ENCODE peak calls at places on chromosome X, in ten cellular contexts. V is endothelial cell of umbilical vein, N is IMR-90, R is suprapubic skin, T is uterus, A is body of pancreas, X is heart left ventricle, W is A549, J is HCT116, K is transverse colon. O is an unnamed sample.

GRCh38 chrX:85065512-85066198 is 62.0 kb downstream of the APOOL start:
- DNase-seq in V (no peak), N (no peak), R (no peak), T (no peak), A (no peak), X (no peak), W (no peak), J (no peak), K (no peak), O (no peak)

GRCh38 chrX:23901065-23901464 is 6.7 kb downstream of the APOO start:
- DNase-seq in V (peak), N (peak), R (no peak), T (no peak), A (no peak), X (no peak), W (peak), J (peak), K (no peak), O (peak)

GRCh38 chrX:22987452-22987851 is 12.3 kb upstream of the DDX53 start:
- DNase-seq in V (no peak), N (peak), R (no peak), T (no peak), A (no peak), X (no peak), W (no peak), J (no peak), K (no peak), O (no peak)

GRCh38 chrX:39753296-39753996 is 344.3 kb downstream of the BCOR start:
- DNase-seq in V (peak), N (peak), R (no peak), T (no peak), A (peak), X (no peak), W (peak), J (no peak), K (no peak), O (peak)

GRCh38 chrX:9267415-9267814 is 197.4 kb upstream of the TBL1X start:
- DNase-seq in V (no peak), N (no peak), R (no peak), T (no peak), A (no peak), X (no peak), W (peak), J (no peak), K (no peak), O (no peak)

GRCh38 chrX:15942307-15942706 is 87.7 kb upstream of the AP1S2 start:
- DNase-seq in V (no peak), N (no peak), R (no peak), T (no peak), A (no peak), X (no peak), W (no peak), J (no peak), K (no peak), O (no peak)

GRCh38 chrX:149939271-149940014 is 1.2 kb upstream of the EOLA2 start:
- DNase-seq in V (peak), N (peak), R (peak), T (peak), A (peak), X (peak), W (peak), J (peak), K (peak), O (peak)

GRCh38 chrX:99469439-99469838 is 940.6 kb downstream of the PCDH19 start:
- DNase-seq in V (no peak), N (no peak), R (no peak), T (no peak), A (no peak), X (no peak), W (no peak), J (no peak), K (no peak), O (no peak)

GRCh38 chrX:108167211-108167872 is 75.8 kb downstream of the ATG4A start:
- DNase-seq in V (peak), N (peak), R (no peak), T (no peak), A (no peak), X (no peak), W (peak), J (peak), K (no peak), O (no peak)

GRCh38 chrX:110082156-110082555 is 79.2 kb downstream of the TMEM164 start:
- DNase-seq in V (peak), N (peak), R (no peak), T (no peak), A (no peak), X (no peak), W (peak), J (no peak), K (no peak), O (no peak)

GRCh38 chrX:110086916-110087484 is 84.1 kb downstream of the TMEM164 start:
- DNase-seq in V (peak), N (peak), R (no peak), T (no peak), A (no peak), X (no peak), W (peak), J (peak), K (no peak), O (peak)

GRCh38 chrX:110086162-110086915 is 83.4 kb downstream of the TMEM164 start:
- DNase-seq in V (peak), N (peak), R (no peak), T (no peak), A (no peak), X (no peak), W (peak), J (no peak), K (no peak), O (no peak)

GRCh38 chrX:110081740-110082139 is 78.8 kb downstream of the TMEM164 start:
- DNase-seq in V (peak), N (peak), R (no peak), T (no peak), A (peak), X (no peak), W (peak), J (no peak), K (no peak), O (no peak)

GRCh38 chrX:110081320-110081719 is 78.4 kb downstream of the TMEM164 start:
- DNase-seq in V (no peak), N (no peak), R (no peak), T (no peak), A (no peak), X (no peak), W (no peak), J (no peak), K (no peak), O (no peak)
- TF ChIP-seq POLR2A in V (no peak), N (no peak), R (no peak), T (no peak), A (no peak), X (no peak), W (no peak), J (no peak), K (no peak), O (no peak)

GRCh38 chrX:41333994-41334865 is at the start of gene DDX3X:
- DNase-seq in V (peak), N (peak), R (peak), T (peak), A (peak), X (peak), W (peak), J (peak), K (peak), O (peak)
- TF ChIP-seq POLR2A in V (peak), N (peak), R (peak), T (peak), A (peak), X (peak), W (peak), J (peak), K (peak), O (peak)

GRCh38 chrX:47316276-47317025 is 53.9 kb upstream of the ZNF157 start:
- DNase-seq in V (peak), N (no peak), R (no peak), T (no peak), A (peak), X (no peak), W (no peak), J (no peak), K (no peak), O (no peak)

GRCh38 chrX:47321978-47322377 is 48.4 kb upstream of the ZNF157 start:
- DNase-seq in V (no peak), N (no peak), R (no peak), T (no peak), A (no peak), X (no peak), W (no peak), J (no peak), K (no peak), O (no peak)

GRCh38 chrX:47321386-47321785 is 49.0 kb upstream of the ZNF157 start:
- DNase-seq in V (peak), N (peak), R (peak), T (peak), A (peak), X (no peak), W (peak), J (no peak), K (peak), O (no peak)
- TF ChIP-seq POLR2A in V (no peak), N (no peak), R (no peak), T (no peak), A (no peak), X (no peak), W (no peak), J (no peak), K (no peak), O (no peak)

DNA sequence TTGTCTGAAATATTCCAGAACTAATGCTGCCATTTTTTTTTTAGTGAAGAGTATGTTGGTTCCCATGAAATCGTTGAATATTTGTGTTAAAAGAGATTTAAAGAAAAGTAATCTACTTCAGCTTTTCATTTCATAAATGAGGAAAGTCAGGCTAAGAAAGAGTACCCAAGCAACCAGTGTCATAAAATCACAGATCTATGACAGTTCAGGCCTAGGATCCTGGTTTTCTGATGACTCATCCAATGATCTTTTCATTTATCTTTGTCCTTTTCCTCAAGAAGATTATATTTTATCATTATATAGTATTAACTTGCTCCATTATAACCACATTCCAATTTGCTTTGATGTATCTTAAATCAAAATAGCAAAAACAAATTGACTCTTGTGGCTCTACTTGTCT is 139.4 kb upstream of the HCCS start:
- DNase-seq in V (no peak), N (no peak), R (no peak), T (no peak), A (no peak), X (no peak), W (no peak), J (no peak), K (no peak), O (no peak)
- TF ChIP-seq POLR2A in V (no peak), N (no peak), R (no peak), T (no peak), A (no peak), X (no peak), W (no peak), J (no peak), K (no peak), O (no peak)

GRCh38 chrX:106952089-106952488 is 31.9 kb downstream of the CLDN2 start:
- DNase-seq in V (no peak), N (no peak), R (no peak), T (no peak), A (no peak), X (no peak), W (no peak), J (no peak), K (no peak), O (no peak)

GRCh38 chrX:106948641-106949040 is 28.4 kb downstream of the CLDN2 start:
- DNase-seq in V (no peak), N (no peak), R (no peak), T (no peak), A (no peak), X (no peak), W (peak), J (no peak), K (no peak), O (no peak)

GRCh38 chrX:106951230-106951629 is 31.0 kb downstream of the CLDN2 start:
- DNase-seq in V (no peak), N (no peak), R (no peak), T (no peak), A (no peak), X (no peak), W (no peak), J (no peak), K (no peak), O (no peak)

GRCh38 chrX:106950381-106950780 is 30.2 kb downstream of the CLDN2 start:
- DNase-seq in V (no peak), N (no peak), R (no peak), T (no peak), A (no peak), X (no peak), W (no peak), J (no peak), K (no peak), O (no peak)

DNA sequence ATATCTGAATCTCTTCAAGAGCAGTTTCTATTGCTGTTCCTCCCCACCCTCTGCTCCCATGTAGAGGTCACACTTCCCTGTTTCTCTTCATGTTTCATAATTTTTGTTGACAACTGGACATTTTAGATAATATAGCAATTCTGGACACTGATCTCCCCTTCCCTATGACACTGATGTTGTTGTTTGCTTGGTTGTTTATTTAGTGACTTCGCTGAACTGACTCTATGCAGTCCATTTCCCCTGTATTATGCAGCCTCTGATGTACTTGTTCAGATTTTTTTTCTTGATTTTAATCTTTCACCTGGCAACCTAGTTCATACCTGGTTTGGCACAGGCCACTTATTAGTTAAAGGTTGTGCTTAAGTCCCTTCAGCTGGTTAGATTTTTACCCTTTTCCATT is 29.2 kb downstream of the CLDN2 start:
- DNase-seq in V (no peak), N (no peak), R (no peak), T (no peak), A (no peak), X (no peak), W (no peak), J (no peak), K (no peak), O (no peak)
- TF ChIP-seq POLR2A in V (no peak), N (no peak), R (no peak), T (no peak), A (no peak), X (no peak), W (no peak), J (no peak), K (no peak), O (no peak)

GRCh38 chrX:153726286-153727107 is 1.8 kb downstream of the ABCD1 start:
- DNase-seq in V (peak), N (peak), R (no peak), T (peak), A (peak), X (peak), W (no peak), J (no peak), K (peak), O (peak)
- TF ChIP-seq POLR2A in V (no peak), N (no peak), R (no peak), T (no peak), A (peak), X (no peak), W (no peak), J (no peak), K (no peak), O (no peak)

GRCh38 chrX:100829730-100830129 is 9.5 kb downstream of the CSTF2 start:
- DNase-seq in V (peak), N (peak), R (no peak), T (no peak), A (no peak), X (no peak), W (no peak), J (no peak), K (no peak), O (no peak)
- TF ChIP-seq POLR2A in V (no peak), N (no peak), R (no peak), T (no peak), A (no peak), X (no peak), W (no peak), J (no peak), K (no peak), O (no peak)

O was measured in erythroblast.